ENCODE peak calls at places on chromosomes 16 and 17, in ten cellular contexts. F is PC-3, O is thoracic aorta, H is body of pancreas, W is SJCRH30, P is endothelial cell of umbilical vein, Y is vagina, Q is colonic mucosa, U is fibroblast of lung, R is lower lobe of right lung. M is an unnamed sample.

GRCh38 chr17:12959441-12959840 is 58.4 kb downstream of the ELAC2 start:
- DNase-seq in U (peak), H (no peak), F (peak), R (no peak), P (no peak), O (no peak), Q (no peak), Y (no peak), W (no peak), M (no peak)

GRCh38 chr17:39872700-39873099 is 4.7 kb downstream of the ZPBP2 start:
- DNase-seq in Y (no peak), Q (no peak), U (peak), F (no peak), H (no peak), P (peak), R (no peak), W (no peak), O (no peak), M (no peak)

GRCh38 chr16:46728804-46729203 is 19.3 kb downstream of the MYLK3 start:
- DNase-seq in P (no peak), Q (no peak), F (no peak), H (no peak), O (no peak), R (no peak), U (no peak), Y (no peak), W (no peak), M (no peak)

GRCh38 chr17:75842963-75843576 is 1.1 kb downstream of the UNC13D start:
- DNase-seq in P (no peak), U (no peak), Y (no peak), W (no peak), Q (no peak), H (no peak), F (no peak), O (no peak), R (no peak), M (no peak)

GRCh38 chr17:2867441-2868424 is 71.5 kb downstream of the RAP1GAP2 start:
- DNase-seq in F (peak), R (no peak), P (no peak), Y (no peak), W (no peak), Q (no peak), U (peak), H (peak), O (no peak), M (peak)

GRCh38 chr17:15436399-15437369 is 30.7 kb downstream of the CDRT4 start:
- DNase-seq in R (peak), Y (no peak), U (peak), O (no peak), Q (peak), F (peak), P (peak), W (peak), H (peak), M (no peak)

GRCh38 chr17:3582921-3583320 is 25.3 kb upstream of the TRPV3 start:
- DNase-seq in R (peak), O (no peak), F (no peak), Q (no peak), W (no peak), H (no peak), U (no peak), P (no peak), Y (no peak), M (no peak)

GRCh38 chr16:88558457-88559442 is 11.5 kb upstream of the ZC3H18 start:
- DNase-seq in Q (peak), F (peak), R (peak), O (no peak), H (peak), U (peak), P (peak), W (peak), Y (no peak), M (peak)

GRCh38 chr16:56753410-56753809 is 23.5 kb downstream of the NUP93 start:
- DNase-seq in P (no peak), H (no peak), F (peak), Q (no peak), O (no peak), W (no peak), R (no peak), U (no peak), Y (no peak), M (no peak)

GRCh38 chr16:1772362-1772907 is at the start of gene EME2:
- DNase-seq in Q (peak), O (no peak), P (no peak), W (no peak), U (no peak), Y (no peak), H (no peak), F (no peak), R (no peak), M (peak)

GRCh38 chr17:1730345-1731193 is 6.1 kb downstream of the WDR81 start:
- DNase-seq in W (peak), R (peak), H (peak), O (no peak), F (no peak), Y (peak), Q (peak), P (no peak), U (peak), M (no peak)

GRCh38 chr17:79691931-79692330 is 38.8 kb upstream of the ENPP7 start:
- DNase-seq in H (no peak), U (no peak), F (no peak), W (no peak), R (no peak), Y (no peak), O (no peak), Q (no peak), P (no peak), M (no peak)

GRCh38 chr17:10050597-10051101 is 145.6 kb upstream of the RCVRN start:
- DNase-seq in F (no peak), U (peak), R (no peak), O (no peak), P (no peak), Q (peak), H (peak), W (no peak), Y (no peak), M (no peak)

GRCh38 chr17:76378548-76379274 is 5.7 kb upstream of the SPHK1 start:
- DNase-seq in U (no peak), O (no peak), Q (no peak), F (no peak), R (no peak), H (no peak), P (peak), Y (no peak), W (no peak), M (no peak)

GRCh38 chr16:11138026-11138768 is 117.8 kb downstream of the SOCS1 start:
- DNase-seq in H (no peak), Y (no peak), Q (no peak), R (no peak), F (peak), U (no peak), P (peak), O (no peak), W (no peak), M (no peak)

GRCh38 chr17:51322390-51323029 is 62.2 kb downstream of the UTP18 start:
- DNase-seq in R (no peak), H (no peak), Y (no peak), U (no peak), F (peak), P (peak), O (no peak), W (peak), Q (no peak), M (peak)

GRCh38 chr17:21301593-21302550 is 17.4 kb downstream of the MAP2K3 start:
- DNase-seq in W (peak), F (no peak), P (no peak), O (no peak), H (no peak), Q (no peak), R (peak), Y (no peak), U (no peak), M (no peak)

GRCh38 chr17:65270499-65270898 is 133.3 kb downstream of the RGS9 start:
- DNase-seq in Q (no peak), P (no peak), W (no peak), F (no peak), O (no peak), H (no peak), Y (no peak), U (no peak), R (no peak), M (no peak)

DNA sequence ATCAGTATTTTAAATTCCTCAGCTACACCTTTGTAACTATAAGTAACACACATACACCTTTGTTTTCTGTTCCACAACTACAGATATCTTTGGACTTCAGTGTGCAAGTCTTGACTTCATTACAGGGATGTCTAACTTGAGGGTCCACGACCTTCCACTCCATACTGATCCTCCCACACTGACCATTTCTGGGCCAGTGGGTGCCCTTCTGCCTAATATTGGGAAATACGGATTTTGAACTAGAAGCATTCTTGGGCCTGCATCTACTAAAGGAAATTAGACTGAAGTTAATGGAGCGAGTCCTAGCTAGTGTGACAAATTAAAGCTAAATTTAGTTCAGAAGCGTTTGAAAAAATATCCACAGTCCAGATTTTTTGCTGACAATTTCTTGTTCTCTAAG is 9.9 kb upstream of the TMIGD1 start:
- DNase-seq in Y (no peak), Q (no peak), H (no peak), O (no peak), F (no peak), U (no peak), W (no peak), R (no peak), P (no peak), M (no peak)
- H3K4me3 ChIP-seq in Y (no peak), Q (no peak), H (no peak), O (no peak), F (no peak), U (no peak), W (no peak), R (no peak), P (no peak), M (no peak)

DNA sequence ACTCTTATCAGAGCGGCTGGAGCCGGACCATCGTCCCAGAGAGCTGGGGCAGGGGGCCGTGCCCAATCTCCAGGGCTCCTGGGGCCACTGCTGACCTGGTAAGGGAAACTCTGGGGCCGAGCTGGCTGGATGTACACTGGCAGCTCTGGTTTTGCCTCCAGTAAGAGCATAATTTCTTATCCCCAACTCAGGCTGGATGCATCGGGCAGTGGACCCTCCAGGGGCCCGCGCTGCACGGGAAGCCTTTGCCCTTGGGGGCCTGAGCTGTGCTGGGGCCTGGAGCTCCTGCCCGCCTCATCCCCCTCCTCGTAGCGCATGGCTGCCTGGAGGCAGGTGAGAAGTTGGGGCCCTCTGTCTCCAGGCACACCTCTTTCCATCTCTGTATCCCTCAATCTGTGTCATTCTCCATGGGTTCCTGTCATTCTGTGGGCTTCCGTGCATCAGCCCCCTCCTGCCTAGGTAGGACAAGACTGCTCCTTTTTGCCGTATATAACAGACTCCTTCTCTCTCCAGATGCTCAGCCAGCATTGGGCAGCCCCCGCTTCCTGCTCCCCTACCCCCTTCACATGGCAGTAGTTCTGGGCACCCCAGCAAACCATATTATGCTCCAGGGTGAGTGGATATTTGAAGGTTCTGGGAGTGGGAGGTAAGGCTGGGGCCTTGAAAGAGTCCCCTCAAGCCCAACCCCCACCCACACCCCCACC is 9.4 kb upstream of the TMEM88 start:
- DNase-seq in U (no peak), F (no peak), R (peak), P (no peak), H (no peak), O (no peak), W (no peak), Q (no peak), Y (no peak), M (no peak)
- H3K27ac ChIP-seq in U (peak), F (peak), R (peak), P (peak), H (peak), O (peak), W (no peak), Q (peak), Y (peak), M (no peak)

GRCh38 chr17:64110436-64111152 is 19.4 kb downstream of the ERN1 start:
- DNase-seq in R (no peak), W (no peak), H (no peak), U (no peak), Y (no peak), F (no peak), Q (no peak), P (peak), O (no peak), M (no peak)

GRCh38 chr17:64111831-64112230 is 18.1 kb downstream of the ERN1 start:
- DNase-seq in R (no peak), Y (no peak), U (no peak), F (no peak), W (no peak), O (no peak), Q (no peak), P (no peak), H (no peak), M (no peak)

GRCh38 chr17:64115043-64115698 is 14.8 kb downstream of the ERN1 start:
- DNase-seq in R (no peak), O (no peak), H (peak), Q (no peak), Y (no peak), P (no peak), F (peak), W (no peak), U (no peak), M (no peak)

GRCh38 chr17:64115871-64116534 is 13.9 kb downstream of the ERN1 start:
- DNase-seq in P (no peak), Y (no peak), W (no peak), Q (no peak), R (no peak), H (peak), O (no peak), U (peak), F (peak), M (no peak)

GRCh38 chr17:64112978-64113377 is 17.0 kb downstream of the ERN1 start:
- DNase-seq in P (no peak), Q (no peak), H (no peak), F (no peak), W (no peak), U (no peak), Y (no peak), O (no peak), R (no peak), M (no peak)
- H3K4me3 ChIP-seq in P (no peak), Q (no peak), H (no peak), F (no peak), W (no peak), U (no peak), Y (no peak), O (no peak), R (no peak), M (no peak)

DNA sequence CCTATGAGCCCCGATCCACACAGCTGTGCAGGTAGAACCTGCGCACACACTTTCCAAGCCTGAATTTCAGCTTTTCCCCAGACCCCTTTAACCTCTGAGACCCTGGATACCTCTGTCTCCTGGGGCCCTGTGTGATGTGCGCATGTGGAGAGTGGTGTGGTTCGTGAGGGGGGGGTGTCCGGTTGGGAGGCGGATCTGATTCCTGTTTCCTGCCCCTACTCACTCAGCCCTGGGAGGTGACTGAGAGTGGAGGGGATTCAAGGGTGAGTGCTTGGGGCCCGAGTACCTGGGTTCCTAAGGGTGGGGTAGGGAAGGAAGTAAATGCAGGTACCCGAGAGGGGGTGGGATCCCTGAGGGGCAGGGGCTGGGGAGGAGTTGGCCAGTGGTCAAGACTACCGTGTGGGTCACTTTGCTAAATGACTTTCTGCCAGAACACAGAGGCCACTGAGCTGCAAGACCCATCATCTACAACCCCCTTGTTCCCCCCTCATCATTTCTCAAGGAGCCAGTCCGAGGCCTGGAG is 621 bp downstream of the ARHGEF15 start:
- DNase-seq in R (no peak), Q (no peak), Y (no peak), F (no peak), P (peak), W (no peak), O (no peak), U (no peak), H (no peak), M (no peak)
- H3K27ac ChIP-seq in R (peak), Q (no peak), Y (no peak), F (no peak), P (peak), W (no peak), O (no peak), U (no peak), H (no peak), M (no peak)

GRCh38 chr17:17877548-17878358 is 41.0 kb upstream of the SREBF1 start:
- DNase-seq in Y (no peak), F (no peak), U (peak), H (peak), O (peak), Q (peak), P (peak), R (peak), W (peak), M (peak)
- H3K4me3 ChIP-seq in Y (no peak), F (no peak), U (no peak), H (no peak), O (peak), Q (no peak), P (no peak), R (no peak), W (peak), M (no peak)